ENCODE peak calls at places on chromosomes 16 and 17, in four cellular contexts. W, Q, A and U are unnamed samples. For H3K79me1, the result is how much of the 10 kb centered on the place peaks cover.

GRCh38 chr17:62150471-62150870 is 85.4 kb upstream of the MED13 start:
- DNase-seq in W (no peak), Q (no peak), A (no peak), U (no peak)

GRCh38 chr16:27679899-27680298 is 130.0 kb downstream of the KATNIP start:
- DNase-seq in W (no peak), Q (no peak), A (no peak), U (no peak)

GRCh38 chr16:55478827-55479559 is at the start of gene MMP2:
- DNase-seq in W (peak), Q (peak), A (peak), U (peak)

GRCh38 chr16:6913535-6913934 is 419.1 kb upstream of the RBFOX1 start:
- DNase-seq in W (no peak), Q (no peak), A (no peak), U (no peak)

GRCh38 chr16:87918314-87918713 is 18.0 kb downstream of the CA5A start:
- DNase-seq in W (no peak), Q (no peak), A (no peak), U (no peak)

GRCh38 chr16:69294051-69294450 is 17.1 kb upstream of the VPS4A start:
- DNase-seq in W (no peak), Q (no peak), A (peak), U (no peak)

GRCh38 chr17:12549499-12549901 is 116.2 kb upstream of the MYOCD start:
- DNase-seq in W (no peak), Q (peak), A (peak), U (peak)

GRCh38 chr16:6573577-6573976 is 759.1 kb upstream of the RBFOX1 start:
- DNase-seq in W (peak), Q (peak), A (no peak), U (no peak)

GRCh38 chr17:50155115-50155819 is 4.8 kb upstream of the PPP1R9B start:
- DNase-seq in W (no peak), Q (no peak), A (peak), U (peak)

GRCh38 chr17:3222505-3222904 is 15.0 kb downstream of the OR1A1 start:
- DNase-seq in W (no peak), Q (no peak), A (no peak), U (no peak)

GRCh38 chr16:50657251-50657650 is 23.9 kb downstream of the SNX20 start:
- DNase-seq in W (no peak), Q (no peak), A (no peak), U (no peak)

GRCh38 chr16:2497641-2498040 is 16.1 kb upstream of the ATP6V0C start:
- DNase-seq in W (no peak), Q (no peak), A (no peak), U (no peak)

GRCh38 chr16:31397701-31398100 is 4.6 kb downstream of the ITGAD start:
- DNase-seq in W (no peak), Q (no peak), A (no peak), U (no peak)

GRCh38 chr17:21020622-21021021 is 22.2 kb downstream of the USP22 start:
- DNase-seq in W (no peak), Q (no peak), A (no peak), U (no peak)

GRCh38 chr17:57782642-57783337 is 37.7 kb upstream of the CCDC182 start:
- DNase-seq in W (peak), Q (peak), A (no peak), U (no peak)

GRCh38 chr17:36529121-36529520 is 5.5 kb downstream of the MYO19 start:
- DNase-seq in W (no peak), Q (no peak), A (peak), U (peak)

GRCh38 chr16:25996052-25996451 is 304.3 kb downstream of the HS3ST4 start:
- DNase-seq in W (no peak), Q (peak), A (no peak), U (no peak)

GRCh38 chr16:11235703-11235991 is 20.4 kb downstream of the SOCS1 start:
- DNase-seq in W (no peak), Q (no peak), A (no peak), U (no peak)

GRCh38 chr17:8275421-8276290 is 12.8 kb upstream of the RANGRF start:
- DNase-seq in W (no peak), Q (peak), A (peak), U (no peak)

GRCh38 chr17:60087882-60088669 is 9.4 kb upstream of the HEATR6 start:
- DNase-seq in W (peak), Q (peak), A (no peak), U (no peak)

GRCh38 chr17:56596741-56597494 is 3.4 kb downstream of the NOG start:
- DNase-seq in W (peak), Q (no peak), A (no peak), U (peak)

GRCh38 chr16:54424043-54424451 is 137.5 kb upstream of the IRX3 start:
- DNase-seq in W (no peak), Q (no peak), A (no peak), U (no peak)

GRCh38 chr16:2190659-2191445 is 5.6 kb downstream of the CASKIN1 start:
- DNase-seq in W (no peak), Q (no peak), A (no peak), U (no peak)

GRCh38 chr17:82826211-82826610 is 13.6 kb downstream of the ZNF750 start:
- DNase-seq in W (no peak), Q (no peak), A (no peak), U (no peak)

GRCh38 chr17:27396941-27397340 is 59.3 kb upstream of the KSR1 start:
- DNase-seq in W (no peak), Q (no peak), A (peak), U (peak)

GRCh38 chr17:75738218-75738802 is 17.1 kb downstream of the ITGB4 start:
- DNase-seq in W (no peak), Q (no peak), A (peak), U (no peak)

GRCh38 chr17:73091770-73092517 is 544 bp downstream of the SLC39A11 start:
- DNase-seq in W (peak), Q (peak), A (peak), U (peak)

GRCh38 chr16:84689126-84689525 is 10.7 kb upstream of the USP10 start:
- DNase-seq in W (no peak), Q (no peak), A (peak), U (peak)

GRCh38 chr17:21200590-21201301 is 13.2 kb downstream of the TMEM11 start:
- DNase-seq in W (no peak), Q (no peak), A (no peak), U (no peak)

GRCh38 chr17:66373944-66374817 is 71.8 kb downstream of the PRKCA start:
- DNase-seq in W (no peak), Q (peak), A (no peak), U (peak)

GRCh38 chr16:89004209-89004831 is 27.3 kb upstream of the CBFA2T3 start:
- DNase-seq in W (no peak), Q (no peak), A (no peak), U (no peak)

GRCh38 chr16:30010817-30011504 is at the start of gene DOC2A:
- DNase-seq in W (peak), Q (peak), A (no peak), U (peak)

GRCh38 chr17:73387746-73388577 is 76.2 kb upstream of the CDC42EP4 start:
- DNase-seq in W (no peak), Q (peak), A (no peak), U (no peak)

GRCh38 chr17:41680426-41681040 is 8.2 kb upstream of the EIF1 start:
- DNase-seq in W (no peak), Q (no peak), A (no peak), U (no peak)

GRCh38 chr17:34156741-34157589 is 98.1 kb upstream of the CCL2 start:
- DNase-seq in W (no peak), Q (no peak), A (no peak), U (no peak)

GRCh38 chr17:47791025-47791424 is 30.6 kb downstream of the OSBPL7 start:
- DNase-seq in W (no peak), Q (no peak), A (no peak), U (no peak)

GRCh38 chr17:78359936-78360370 is at the start of gene SOCS3:
- DNase-seq in W (peak), Q (peak), A (peak), U (peak)
- H3K79me1 ChIP-seq in W (under half), Q (under half), A (under half), U (under half)

GRCh38 chr17:63939884-63940283 is 7.8 kb upstream of the CD79B start:
- DNase-seq in W (no peak), Q (peak), A (no peak), U (no peak)
- H2BK15ac ChIP-seq in W (no peak), Q (no peak), A (no peak), U (no peak)

GRCh38 chr17:44977740-44978584 is 9.9 kb upstream of the C1QL1 start:
- DNase-seq in W (no peak), Q (no peak), A (no peak), U (no peak)
- H3K18ac ChIP-seq in W (no peak), Q (no peak), A (peak), U (peak)

GRCh38 chr16:81551141-81551808 is 106.7 kb downstream of the CMIP start:
- DNase-seq in W (no peak), Q (peak), A (peak), U (peak)
- H3K79me1 ChIP-seq in W (under half), Q (under half), A (under half), U (half or more)

GRCh38 chr17:1304522-1304921 is 25.1 kb downstream of the TRARG1 start:
- DNase-seq in W (no peak), Q (no peak), A (no peak), U (no peak)

GRCh38 chr17:1301546-1301945 is 22.1 kb downstream of the TRARG1 start:
- DNase-seq in W (no peak), Q (no peak), A (no peak), U (no peak)

GRCh38 chr17:1302761-1303160 is 23.3 kb downstream of the TRARG1 start:
- DNase-seq in W (no peak), Q (no peak), A (no peak), U (no peak)

GRCh38 chr17:1300580-1300905 is 21.1 kb downstream of the TRARG1 start:
- DNase-seq in W (no peak), Q (no peak), A (no peak), U (no peak)

GRCh38 chr17:1304962-1305361 is 25.5 kb downstream of the TRARG1 start:
- DNase-seq in W (no peak), Q (no peak), A (no peak), U (no peak)
- H2BK15ac ChIP-seq in W (no peak), Q (no peak), A (no peak), U (no peak)

DNA sequence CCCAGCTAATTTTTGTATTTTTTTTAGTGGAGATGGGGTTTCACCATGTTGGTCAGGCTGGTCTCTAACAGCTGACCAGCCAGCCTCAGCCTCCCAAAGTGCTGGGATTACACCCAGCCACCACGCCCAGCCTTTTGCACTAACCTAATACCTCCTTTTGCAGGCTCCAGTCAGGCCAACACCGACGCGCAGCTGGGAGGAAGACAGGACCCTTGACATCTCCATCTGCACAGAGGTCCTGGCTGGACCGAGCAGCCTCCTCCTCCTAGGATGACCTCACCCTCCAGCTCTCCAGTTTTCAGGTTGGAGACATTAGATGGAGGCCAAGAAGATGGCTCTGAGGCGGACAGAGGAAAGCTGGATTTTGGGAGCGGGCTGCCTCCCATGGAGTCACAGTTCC is 2.0 kb downstream of the TRPV2 start:
- DNase-seq in W (no peak), Q (no peak), A (no peak), U (no peak)
- H3K18ac ChIP-seq in W (no peak), Q (no peak), A (no peak), U (peak)

GRCh38 chr17:77381185-77381700 is 240.5 kb downstream of the SEC14L1 start:
- DNase-seq in W (no peak), Q (no peak), A (no peak), U (no peak)

GRCh38 chr17:77381731-77382130 is 241.0 kb downstream of the SEC14L1 start:
- DNase-seq in W (no peak), Q (no peak), A (no peak), U (no peak)

GRCh38 chr17:77382356-77382911 is 241.7 kb downstream of the SEC14L1 start:
- DNase-seq in W (peak), Q (peak), A (no peak), U (no peak)

GRCh38 chr17:77383613-77384608 is 243.1 kb downstream of the SEC14L1 start:
- DNase-seq in W (no peak), Q (no peak), A (no peak), U (no peak)

DNA sequence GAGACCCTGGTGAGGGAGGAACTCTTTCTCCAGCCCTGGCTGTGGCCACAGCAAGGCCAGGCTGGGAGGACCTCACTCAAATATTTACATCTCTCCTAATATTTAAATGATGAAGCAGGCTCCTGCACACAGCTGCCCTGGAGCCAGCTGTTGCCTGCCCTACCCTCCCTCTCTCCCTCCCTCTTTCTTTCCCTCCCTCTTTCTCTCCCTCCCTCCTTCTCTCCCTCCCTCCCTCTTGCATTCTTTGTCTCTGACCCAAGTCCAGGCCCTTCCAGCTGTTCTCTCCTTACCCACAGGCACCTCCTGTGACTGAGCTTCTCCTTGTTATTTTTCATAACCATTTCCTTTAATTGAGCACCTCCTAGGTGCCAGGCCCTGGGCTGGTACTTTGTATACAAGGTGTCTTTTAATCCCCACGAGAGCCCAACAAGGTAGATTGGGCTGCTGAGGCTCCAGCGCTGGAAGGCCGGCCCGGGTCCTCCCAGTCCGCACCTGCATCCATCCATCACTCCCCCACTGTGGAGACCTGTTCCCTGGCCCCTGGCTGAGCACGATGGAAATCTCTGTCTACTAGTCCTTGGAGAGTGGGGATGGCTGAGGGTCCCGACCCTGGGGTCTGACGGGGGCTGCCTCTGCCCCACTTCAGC is 242.3 kb downstream of the SEC14L1 start:
- DNase-seq in W (no peak), Q (peak), A (peak), U (peak)
- H3K79me1 ChIP-seq in W (under half), Q (half or more), A (under half), U (under half)

DNA sequence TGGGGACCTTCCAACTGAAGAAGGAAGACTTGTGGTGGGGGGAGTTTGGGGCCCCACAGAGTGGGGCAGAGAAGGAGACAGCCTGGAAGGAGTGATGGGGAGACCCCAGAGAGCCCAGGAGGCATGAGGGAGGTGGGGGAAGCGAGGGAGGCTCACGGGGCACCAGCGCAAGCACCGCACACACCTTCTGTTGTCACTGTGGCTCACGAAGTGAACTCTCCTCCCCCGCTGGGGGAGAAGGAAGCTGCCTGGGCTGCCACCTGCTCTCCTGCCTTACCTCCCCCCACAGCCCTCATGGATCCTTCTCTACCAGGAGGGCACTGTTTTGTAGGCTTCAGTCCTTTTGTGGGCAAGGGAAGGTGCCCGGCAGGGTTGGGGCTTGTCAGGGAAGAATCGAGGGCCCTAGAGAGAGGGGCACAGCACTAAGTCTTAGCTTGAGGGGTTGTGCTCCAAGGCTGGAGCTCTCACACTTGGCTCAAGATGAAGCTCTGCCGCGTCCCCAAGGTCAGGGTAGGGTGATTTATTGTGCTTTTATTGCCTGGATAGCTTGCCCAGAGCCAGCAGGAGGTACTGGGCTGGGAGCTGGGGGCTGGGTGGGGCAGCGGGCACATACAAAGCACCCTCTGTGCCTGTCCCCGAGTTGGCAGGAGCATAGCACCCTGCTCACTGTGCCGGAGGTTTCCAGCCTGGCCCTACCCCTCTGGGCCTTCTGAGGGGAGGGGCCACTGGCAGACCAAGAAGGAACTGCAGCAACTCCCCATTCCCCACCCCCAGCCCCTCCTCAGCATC is 4.6 kb upstream of the STARD3 start:
- DNase-seq in W (no peak), Q (no peak), A (no peak), U (no peak)
- H2BK15ac ChIP-seq in W (no peak), Q (no peak), A (no peak), U (no peak)

GRCh38 chr16:24135624-24136296 is 120.4 kb upstream of the CACNG3 start:
- DNase-seq in W (peak), Q (peak), A (no peak), U (no peak)
- H3K18ac ChIP-seq in W (no peak), Q (peak), A (no peak), U (no peak)